ENCODE peak calls at places on chromosomes 3 and 15, in six cellular contexts. X is AG10803, Y is B cell, B is adrenal gland, N is endothelial cell, C is cardiac muscle cell. V is an unnamed sample.

GRCh38 chr3:40847571-40847992 is 322.8 kb downstream of the ZNF621 start:
- DNase-seq in X (peak), Y (no peak), B (no peak), N (peak), C (peak), V (no peak)

GRCh38 chr15:76235186-76235826 is 76.0 kb downstream of the ETFA start:
- DNase-seq in X (peak), Y (peak), B (no peak), N (no peak), C (peak), V (peak)

GRCh38 chr3:125117631-125118191 is 61.9 kb upstream of the HEG1 start:
- DNase-seq in X (no peak), Y (no peak), B (no peak), N (no peak), C (no peak), V (no peak)

GRCh38 chr3:43759297-43759782 is 68.6 kb downstream of the ABHD5 start:
- DNase-seq in X (peak), Y (no peak), B (peak), N (no peak), C (peak), V (no peak)

GRCh38 chr3:195450731-195451229 is 8.0 kb upstream of the ACAP2 start:
- DNase-seq in X (peak), Y (no peak), B (peak), N (no peak), C (peak), V (no peak)

GRCh38 chr3:77814845-77815244 is 774.9 kb downstream of the ROBO2 start:
- DNase-seq in X (no peak), Y (no peak), B (no peak), N (no peak), C (no peak), V (no peak)

GRCh38 chr15:31346367-31347066 is 19.9 kb downstream of the KLF13 start:
- DNase-seq in X (no peak), Y (peak), B (no peak), N (no peak), C (no peak), V (peak)

GRCh38 chr15:31563421-31563820 is 236.8 kb downstream of the KLF13 start:
- DNase-seq in X (no peak), Y (no peak), B (no peak), N (no peak), C (no peak), V (no peak)

GRCh38 chr3:133532951-133533350 is 40.5 kb upstream of the CDV3 start:
- DNase-seq in X (peak), Y (no peak), B (no peak), N (no peak), C (peak), V (no peak)

GRCh38 chr15:64930778-64931240 is 19.1 kb downstream of the ANKDD1A start:
- DNase-seq in X (peak), Y (no peak), B (peak), N (no peak), C (peak), V (no peak)

GRCh38 chr3:174675426-174675825 is 183.7 kb upstream of the NAALADL2 start:
- DNase-seq in X (no peak), Y (no peak), B (no peak), N (no peak), C (no peak), V (no peak)

GRCh38 chr15:70428211-70428822 is 330.6 kb upstream of the TLE3 start:
- DNase-seq in X (no peak), Y (no peak), B (no peak), N (no peak), C (no peak), V (no peak)

GRCh38 chr3:42895332-42895868 is 10.5 kb upstream of the ZNF662 start:
- DNase-seq in X (no peak), Y (no peak), B (no peak), N (no peak), C (no peak), V (no peak)

GRCh38 chr3:78785004-78785403 is 982.8 kb downstream of the ROBO1 start:
- DNase-seq in X (no peak), Y (no peak), B (no peak), N (no peak), C (no peak), V (no peak)

GRCh38 chr15:89802986-89803820 is 11.4 kb downstream of the ANPEP start:
- DNase-seq in X (no peak), Y (no peak), B (no peak), N (no peak), C (no peak), V (no peak)

GRCh38 chr3:61861410-61861809 is 300.0 kb downstream of the PTPRG start:
- DNase-seq in X (no peak), Y (no peak), B (no peak), N (no peak), C (no peak), V (no peak)

GRCh38 chr3:61855211-61855610 is 293.8 kb downstream of the PTPRG start:
- DNase-seq in X (peak), Y (no peak), B (no peak), N (no peak), C (peak), V (no peak)

GRCh38 chr3:61857297-61857696 is 295.9 kb downstream of the PTPRG start:
- DNase-seq in X (no peak), Y (no peak), B (no peak), N (no peak), C (no peak), V (no peak)

GRCh38 chr3:61853912-61854311 is 292.5 kb downstream of the PTPRG start:
- DNase-seq in X (peak), Y (no peak), B (no peak), N (no peak), C (no peak), V (no peak)

DNA sequence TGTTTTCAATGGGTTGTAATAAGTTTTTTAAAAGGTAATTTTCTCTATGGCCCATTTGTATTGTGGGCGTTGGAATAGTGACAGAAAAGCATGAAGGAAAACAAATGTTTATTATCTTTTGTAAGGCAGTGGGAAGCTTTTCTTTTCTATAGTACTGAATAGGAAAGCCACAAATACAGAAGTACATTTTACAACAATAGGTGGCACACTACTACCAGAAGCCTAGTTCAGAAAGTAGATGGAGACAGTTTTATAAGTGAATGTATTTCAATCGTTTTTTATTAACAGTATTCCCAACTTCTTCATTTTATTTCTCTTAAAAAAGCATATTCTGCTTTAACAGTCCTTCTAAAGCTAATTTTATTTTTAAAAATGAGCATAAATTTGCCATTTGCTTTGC is 296.7 kb downstream of the PTPRG start:
- DNase-seq in X (peak), Y (no peak), B (no peak), N (no peak), C (peak), V (no peak)
- TF ChIP-seq CTCF in X (peak), Y (no peak), B (peak), N (no peak), C (peak), V (peak)

GRCh38 chr3:168620854-168621253 is 525.1 kb upstream of the GOLIM4 start:
- DNase-seq in X (no peak), Y (no peak), B (no peak), N (peak), C (peak), V (no peak)
- TF ChIP-seq CTCF in X (peak), Y (no peak), B (no peak), N (peak), C (peak), V (peak)

DNA sequence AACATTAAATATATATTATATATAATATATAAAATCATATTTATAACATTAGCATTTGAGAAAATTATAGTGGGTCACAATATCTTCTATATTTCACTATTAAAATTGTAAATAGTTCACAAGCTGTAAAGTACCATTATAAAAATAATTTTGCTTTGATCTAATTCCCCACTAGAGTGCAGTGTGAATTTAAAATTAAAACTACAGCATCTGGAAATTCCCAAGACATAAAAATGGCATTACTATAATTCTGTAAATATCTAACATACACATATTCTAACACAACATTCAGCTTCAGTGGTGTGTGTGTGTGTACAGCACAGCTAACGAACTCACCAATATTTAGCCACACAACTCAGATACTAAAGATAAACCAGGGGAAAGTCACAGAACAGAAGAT is 424.9 kb upstream of the ZNF385D start:
- DNase-seq in X (peak), Y (no peak), B (no peak), N (no peak), C (peak), V (no peak)
- TF ChIP-seq CTCF in X (no peak), Y (no peak), B (no peak), N (no peak), C (peak), V (no peak)

GRCh38 chr3:31908391-31909097 is 72.5 kb downstream of the OSBPL10 start:
- DNase-seq in X (no peak), Y (no peak), B (no peak), N (peak), C (no peak), V (no peak)
- TF ChIP-seq CTCF in X (no peak), Y (no peak), B (no peak), N (no peak), C (no peak), V (no peak)

GRCh38 chr3:157499342-157499963 is 3.8 kb downstream of the VEPH1 start:
- DNase-seq in X (no peak), Y (no peak), B (peak), N (peak), C (peak), V (no peak)
- TF ChIP-seq CTCF in X (peak), Y (no peak), B (no peak), N (no peak), C (no peak), V (no peak)

DNA sequence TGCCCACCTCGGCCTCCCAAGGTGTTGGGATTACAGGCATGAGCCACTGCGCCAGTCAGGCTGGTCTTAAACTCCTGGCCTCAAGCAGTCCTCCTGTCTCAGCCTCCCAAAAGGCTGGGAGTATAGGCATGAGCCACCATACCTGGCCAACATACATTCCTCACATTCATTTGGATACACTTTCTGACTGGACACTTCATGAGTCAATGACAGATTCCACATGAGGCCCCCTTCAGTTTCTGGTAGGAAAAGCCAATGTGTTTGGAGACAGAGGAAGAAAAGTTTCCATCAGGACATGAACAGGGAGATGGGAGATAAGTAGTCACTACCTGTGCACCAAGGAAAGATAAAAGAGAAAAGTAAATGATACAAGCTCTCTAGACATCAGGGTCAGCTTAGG is 49.4 kb upstream of the GSK3B start:
- DNase-seq in X (no peak), Y (no peak), B (no peak), N (no peak), C (no peak), V (no peak)
- TF ChIP-seq CTCF in X (no peak), Y (no peak), B (no peak), N (no peak), C (no peak), V (no peak)

DNA sequence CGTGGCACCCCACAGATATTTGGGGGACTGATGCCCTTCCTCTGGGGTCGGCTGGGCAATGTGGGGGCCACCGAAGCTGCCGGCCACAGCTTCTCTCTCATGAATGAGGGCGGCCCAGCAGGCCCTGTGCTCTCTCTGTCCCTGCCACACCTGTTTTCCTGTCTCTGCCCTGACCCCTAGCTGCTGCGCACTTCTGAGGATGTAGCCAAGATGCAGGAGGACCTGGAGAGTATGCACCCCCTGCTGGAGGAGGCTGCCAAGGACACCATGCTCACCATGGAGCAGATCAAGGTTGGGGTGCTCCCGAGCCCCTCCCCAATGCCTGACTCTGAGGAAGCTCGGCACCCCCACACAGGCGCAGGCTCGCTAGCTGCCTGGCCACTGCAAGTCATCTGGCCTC is 59.7 kb downstream of the SEMA3G start:
- DNase-seq in X (peak), Y (no peak), B (no peak), N (peak), C (peak), V (peak)
- TF ChIP-seq CTCF in X (peak), Y (no peak), B (peak), N (peak), C (peak), V (peak)

V was measured in GM13976.